ENCODE peak calls at places on chromosomes 11 and 22, in five cellular contexts. L, B, A, T and H are unnamed samples.

GRCh38 chr11:35355102-35355749 is 64.1 kb downstream of the SLC1A2 start:
- DNase-seq in L (no peak), B (no peak), A (no peak), T (no peak), H (no peak)

GRCh38 chr11:68120212-68121066 is 749 bp downstream of the CHKA start:
- DNase-seq in L (no peak), B (peak), A (peak), T (peak), H (peak)

GRCh38 chr11:13966486-13966885 is 4.0 kb downstream of the SPON1 start:
- DNase-seq in L (no peak), B (no peak), A (no peak), T (no peak), H (no peak)

GRCh38 chr11:116964269-116964668 is 126.8 kb upstream of the APOA1 start:
- DNase-seq in L (no peak), B (no peak), A (no peak), T (no peak), H (no peak)

GRCh38 chr22:26860233-26860765 is 202.9 kb downstream of the MIAT start:
- DNase-seq in L (no peak), B (no peak), A (no peak), T (no peak), H (no peak)

GRCh38 chr11:80822248-80822647 is 1381.4 kb upstream of the TENM4 start:
- DNase-seq in L (no peak), B (no peak), A (no peak), T (no peak), H (no peak)

GRCh38 chr11:119320593-119321524 is 3.9 kb upstream of the MCAM start:
- DNase-seq in L (no peak), B (peak), A (no peak), T (peak), H (peak)

GRCh38 chr22:46348099-46348695 is 12.7 kb downstream of the TRMU start:
- DNase-seq in L (no peak), B (peak), A (no peak), T (no peak), H (no peak)

GRCh38 chr22:35205141-35205775 is 52.0 kb upstream of the HMGXB4 start:
- DNase-seq in L (no peak), B (no peak), A (no peak), T (no peak), H (no peak)

GRCh38 chr11:10005955-10006525 is 288.0 kb downstream of the SBF2 start:
- DNase-seq in L (no peak), B (no peak), A (no peak), T (peak), H (no peak)

GRCh38 chr11:78277314-78277994 is 88.7 kb downstream of the USP35 start:
- DNase-seq in L (no peak), B (no peak), A (no peak), T (no peak), H (no peak)

GRCh38 chr11:11207428-11207827 is 145.6 kb downstream of the CSNK2A3 start:
- DNase-seq in L (no peak), B (no peak), A (no peak), T (no peak), H (no peak)

GRCh38 chr11:66478823-66479740 is 1.2 kb upstream of the DPP3 start:
- DNase-seq in L (no peak), B (no peak), A (no peak), T (peak), H (peak)

GRCh38 chr22:32665676-32666075 is 135.8 kb upstream of the TIMP3 start:
- DNase-seq in L (no peak), B (no peak), A (no peak), T (peak), H (no peak)

GRCh38 chr11:123973816-123974215 is 3.8 kb downstream of the OR10S1 start:
- DNase-seq in L (no peak), B (no peak), A (no peak), T (peak), H (no peak)

GRCh38 chr22:23187871-23188700 is 7.8 kb downstream of the BCR start:
- DNase-seq in L (no peak), B (peak), A (no peak), T (no peak), H (peak)

GRCh38 chr11:46315033-46315738 is 32.1 kb upstream of the DGKZ start:
- DNase-seq in L (peak), B (no peak), A (no peak), T (peak), H (peak)

GRCh38 chr22:41242396-41243117 is 1.8 kb upstream of the CHADL start:
- DNase-seq in L (no peak), B (no peak), A (no peak), T (no peak), H (no peak)

GRCh38 chr11:43458486-43458885 is 99.8 kb downstream of the TTC17 start:
- DNase-seq in L (no peak), B (no peak), A (no peak), T (no peak), H (no peak)